ENCODE peak calls at places on chromosomes 4 and X, in eight cellular contexts. U is progenitor cell of endocrine pancreas; H is CD14-positive monocyte; K is naive thymus-derived CD4-positive, alpha-beta T cell; P is stimulated activated CD4-positive, alpha-beta T cell treated with anti-CD3 and anti-CD28 coated beads, Interleukin-1b, Interleukin-23, amount 100 ng/mL, for 48 hours; F is activated CD4-positive, alpha-beta memory T cell treated with anti-CD3 and anti-CD28 coated beads for 36 hours; A is WTC11; G is neural progenitor cell. V is an unnamed sample.

GRCh38 chr4:78703079-78703478 is 73.1 kb upstream of the BMP2K start:
- DNase-seq in A (no peak), P (no peak), F (no peak), G (no peak), H (no peak), U (no peak), K (no peak), V (no peak)

GRCh38 chr4:147640331-147640730 is 23.1 kb downstream of the TMEM184C start:
- DNase-seq in K (no peak), F (no peak), U (no peak), P (no peak), G (no peak), H (no peak), A (no peak), V (no peak)

GRCh38 chr4:162075691-162076090 is 88.1 kb downstream of the FSTL5 start:
- DNase-seq in U (no peak), A (no peak), K (no peak), H (no peak), G (no peak), F (no peak), P (no peak), V (no peak)

GRCh38 chr4:146346276-146346675 is 131.9 kb downstream of the REELD1 start:
- DNase-seq in P (no peak), U (no peak), G (no peak), K (no peak), H (no peak), A (no peak), F (no peak), V (no peak)

GRCh38 chr4:150816491-150816890 is 198.6 kb downstream of the LRBA start:
- DNase-seq in F (no peak), G (no peak), A (no peak), K (no peak), U (no peak), P (no peak), H (no peak), V (no peak)

GRCh38 chr4:151541438-151542071 is 132.6 kb downstream of the FHIP1A start:
- DNase-seq in K (no peak), F (no peak), H (no peak), P (no peak), G (peak; percentile 26), A (no peak), U (no peak), V (no peak)

GRCh38 chrX:18964026-18964425 is 19.9 kb downstream of the PHKA2 start:
- DNase-seq in K (no peak), F (no peak), G (no peak), U (no peak), A (no peak), P (no peak), H (no peak), V (no peak)

GRCh38 chrX:46710425-46710824 is 48.5 kb downstream of the SLC9A7 start:
- DNase-seq in H (no peak), F (peak; percentile 14), A (no peak), G (no peak), P (no peak), U (no peak), K (no peak), V (no peak)

GRCh38 chr4:26727849-26728248 is 132.8 kb upstream of the STIM2 start:
- DNase-seq in F (no peak), K (no peak), U (no peak), G (no peak), H (no peak), P (no peak), A (no peak), V (no peak)

GRCh38 chr4:147843162-147843561 is 111.3 kb downstream of the ARHGAP10 start:
- DNase-seq in U (no peak), G (no peak), A (no peak), K (no peak), H (no peak), F (peak; percentile 20), P (no peak), V (no peak)

GRCh38 chrX:118655561-118656246 is 71.7 kb upstream of the IL13RA1 start:
- DNase-seq in G (no peak), H (no peak), U (no peak), A (no peak), F (no peak), K (no peak), P (no peak), V (no peak)

GRCh38 chr4:76747613-76748012 is 150.3 kb downstream of the SOWAHB start:
- DNase-seq in G (no peak), H (no peak), U (no peak), A (no peak), P (no peak), K (no peak), F (no peak), V (no peak)

GRCh38 chr4:87118421-87118820 is 102.0 kb downstream of the KLHL8 start:
- DNase-seq in G (no peak), F (no peak), U (no peak), P (no peak), A (no peak), H (no peak), K (no peak), V (no peak)

GRCh38 chrX:71545364-71545763 is 12.5 kb downstream of the OGT start:
- DNase-seq in H (no peak), K (no peak), F (no peak), P (no peak), U (no peak), G (no peak), A (peak; percentile 11), V (no peak)

GRCh38 chrX:27815209-27815608 is 7.4 kb downstream of the MAGEB10 start:
- DNase-seq in F (no peak), G (no peak), P (no peak), H (no peak), U (no peak), K (no peak), A (no peak), V (no peak)